ENCODE peak calls at places on chromosome 15, in four cellular contexts. Q, G, V and D are unnamed samples.

GRCh38 chr15:95284487-95284886 is 1046.0 kb upstream of the NR2F2 start:
- DNase-seq in Q (no peak), G (no peak), V (no peak), D (no peak)

GRCh38 chr15:97748576-97748975 is 211.9 kb upstream of the ARRDC4 start:
- DNase-seq in Q (no peak), G (no peak), V (no peak), D (no peak)

GRCh38 chr15:67063689-67064606 is 1.5 kb upstream of the SMAD3 start:
- DNase-seq in Q (peak; percentile 74), G (peak; percentile 69), V (no peak), D (no peak)

GRCh38 chr15:70093070-70093469 is 4.6 kb downstream of the TLE3 start:
- DNase-seq in Q (no peak), G (no peak), V (no peak), D (no peak)

GRCh38 chr15:78035319-78035718 is 42.2 kb downstream of the TBC1D2B start:
- DNase-seq in Q (peak; percentile 48), G (no peak), V (no peak), D (no peak)

GRCh38 chr15:63258658-63259057 is 18.7 kb upstream of the APH1B start:
- DNase-seq in Q (no peak), G (peak; percentile 34), V (no peak), D (no peak)

GRCh38 chr15:82137261-82137660 is 91.4 kb upstream of the MEX3B start:
- DNase-seq in Q (no peak), G (no peak), V (no peak), D (no peak)

GRCh38 chr15:76185716-76186115 is 125.6 kb downstream of the ETFA start:
- DNase-seq in Q (peak; percentile 37), G (peak; percentile 82), V (no peak), D (no peak)

GRCh38 chr15:70801111-70801510 is 37.8 kb upstream of the UACA start:
- DNase-seq in Q (no peak), G (no peak), V (no peak), D (no peak)

GRCh38 chr15:69810441-69811071 is 287.2 kb downstream of the TLE3 start:
- DNase-seq in Q (no peak), G (no peak), V (no peak), D (no peak)

GRCh38 chr15:60419752-60420151 is 22.0 kb upstream of the ANXA2 start:
- DNase-seq in Q (no peak), G (no peak), V (no peak), D (no peak)

GRCh38 chr15:60420322-60420721 is 22.5 kb upstream of the ANXA2 start:
- DNase-seq in Q (no peak), G (no peak), V (no peak), D (no peak)

GRCh38 chr15:60424006-60424405 is 26.2 kb upstream of the ANXA2 start:
- DNase-seq in Q (no peak), G (no peak), V (no peak), D (no peak)

GRCh38 chr15:60423540-60423939 is 25.8 kb upstream of the ANXA2 start:
- DNase-seq in Q (no peak), G (no peak), V (no peak), D (no peak)

DNA sequence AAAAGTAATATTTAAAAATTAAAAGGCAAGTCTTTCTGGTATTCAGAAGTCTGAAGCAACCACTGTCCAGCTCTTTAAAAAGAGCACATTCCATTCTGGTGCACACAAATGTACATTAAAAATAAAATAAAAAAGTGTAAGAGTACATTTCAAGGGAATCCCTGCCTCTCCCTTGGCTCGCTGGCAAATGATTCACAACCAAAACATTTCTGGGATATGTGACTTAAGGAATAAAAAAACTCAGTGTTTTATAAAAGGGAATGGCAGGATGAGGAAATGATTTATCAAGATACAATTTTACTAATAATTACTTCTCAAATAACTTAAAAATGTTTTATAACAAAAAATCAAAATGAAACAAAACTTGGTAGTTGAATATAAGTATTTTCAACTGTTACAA is 23.8 kb upstream of the ANXA2 start:
- DNase-seq in Q (no peak), G (no peak), V (no peak), D (no peak)
- H3K27ac ChIP-seq in Q (no peak overlapping the region), G (no peak overlapping the region), V (no peak overlapping the region), D (no peak overlapping the region)

DNA sequence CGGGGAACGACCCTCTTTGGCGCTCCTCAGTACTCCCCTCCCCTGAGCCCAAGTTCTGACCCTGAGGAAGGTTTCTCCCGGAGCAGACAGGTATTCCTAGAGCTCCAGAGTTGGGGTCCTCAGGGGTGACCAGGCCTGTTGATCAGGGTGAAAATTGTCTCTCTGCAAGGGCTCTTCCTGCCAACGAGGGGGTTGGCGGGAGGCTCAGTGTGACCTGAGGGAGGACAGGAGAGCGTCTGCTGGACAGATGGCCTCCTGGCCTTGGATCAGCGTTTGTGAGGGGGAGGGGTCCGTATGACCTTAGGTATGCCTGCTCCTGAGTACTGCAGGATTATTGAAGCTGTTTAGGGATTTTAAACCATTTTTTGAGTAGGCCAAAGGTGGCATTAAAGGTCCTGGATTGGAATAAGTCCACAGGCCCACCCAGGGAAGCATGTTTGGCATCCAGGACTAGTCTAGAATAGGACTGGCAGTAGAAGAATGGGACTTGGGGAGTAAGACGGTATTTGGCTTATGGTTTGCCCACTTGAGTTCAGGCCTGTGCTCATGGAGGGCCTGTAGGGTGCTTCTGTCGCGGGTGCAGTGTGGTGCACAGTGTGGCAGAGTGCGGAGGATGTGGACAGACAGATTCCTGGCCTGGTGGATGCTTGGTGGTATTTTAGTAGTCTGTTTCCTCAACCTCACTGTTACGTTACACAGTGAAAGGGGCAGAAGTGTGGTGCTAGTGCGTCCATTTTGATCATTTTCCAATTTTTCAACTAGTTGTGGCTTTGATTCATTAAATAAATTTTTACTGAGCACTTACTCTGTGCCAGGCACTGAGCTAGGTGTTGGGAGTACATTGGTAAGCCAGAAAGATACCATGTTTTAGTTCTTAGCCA is 959 bp downstream of the ZNF592 start:
- DNase-seq in Q (peak; percentile 59), G (peak; percentile 69), V (no peak), D (no peak)
- H3K27ac ChIP-seq in Q (peak overlapping the region; percentile 100), G (peak overlapping the region; percentile 28), V (peak overlapping the region; percentile 100), D (peak overlapping the region; percentile 93)

DNA sequence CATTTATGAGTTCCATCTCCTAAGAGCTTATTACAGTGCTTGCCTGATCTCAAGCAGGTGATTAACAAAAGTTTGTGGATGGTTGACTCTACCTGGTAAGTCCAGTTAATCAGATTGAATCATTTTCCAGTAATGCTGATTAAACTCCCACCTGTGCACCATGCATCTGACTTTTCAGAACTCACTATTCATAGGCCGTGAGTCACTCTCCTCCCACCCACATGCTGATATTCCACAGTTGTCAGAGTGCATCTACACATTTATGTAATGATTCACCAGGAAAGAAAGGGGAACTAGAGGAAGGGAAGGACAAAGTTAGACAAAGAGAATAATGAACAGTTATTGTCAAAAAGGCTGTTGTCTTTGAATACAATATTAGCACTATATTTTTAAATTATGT is 106.2 kb upstream of the UBE3A start:
- DNase-seq in Q (no peak), G (no peak), V (no peak), D (no peak)
- H3K27ac ChIP-seq in Q (no peak overlapping the region), G (no peak overlapping the region), V (no peak overlapping the region), D (no peak overlapping the region)

GRCh38 chr15:57057134-57057930 is 138.9 kb downstream of the TCF12 start:
- DNase-seq in Q (no peak), G (no peak), V (no peak), D (no peak)
- H3K27ac ChIP-seq in Q (no peak overlapping the region), G (no peak overlapping the region), V (no peak overlapping the region), D (peak overlapping the region; percentile 66)

GRCh38 chr15:36926422-36926815 is 173.9 kb downstream of the MEIS2 start:
- DNase-seq in Q (no peak), G (no peak), V (no peak), D (no peak)
- H3K27ac ChIP-seq in Q (no peak overlapping the region), G (no peak overlapping the region), V (no peak overlapping the region), D (no peak overlapping the region)

DNA sequence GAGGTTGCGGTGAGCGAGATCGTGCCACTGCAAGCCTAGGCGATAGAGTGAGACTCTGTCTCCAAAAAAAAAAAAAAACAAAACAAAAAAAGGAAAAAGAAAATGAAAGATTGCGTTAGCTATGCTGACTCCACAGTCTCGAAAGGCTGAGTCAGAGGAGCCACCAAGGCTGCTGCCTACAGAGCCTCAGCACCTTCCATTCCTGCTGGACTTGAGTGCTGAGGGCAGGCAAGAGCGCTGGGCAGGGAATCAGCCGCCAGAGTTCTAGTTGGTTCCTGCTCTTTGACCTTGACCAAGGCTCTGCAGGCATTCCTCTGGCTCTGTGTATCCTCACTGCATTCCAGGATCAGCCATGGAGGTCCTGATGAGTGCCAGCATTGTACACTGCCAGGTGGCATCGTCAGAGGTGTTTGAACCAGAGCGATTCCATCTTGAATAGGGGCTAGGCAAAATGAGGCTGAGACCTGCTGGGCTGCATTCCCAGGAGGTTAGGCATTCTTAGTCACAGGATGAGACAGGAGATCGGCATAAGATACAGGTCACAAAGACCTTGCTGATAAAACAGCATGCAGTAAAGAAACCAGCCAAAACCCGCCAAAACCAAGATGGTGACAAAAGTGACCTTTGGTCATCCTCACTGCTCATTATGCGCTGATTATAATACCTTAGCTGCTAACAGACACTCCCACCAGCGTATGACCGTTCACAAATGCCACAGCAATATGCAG is 5.9 kb downstream of the MESP2 start:
- DNase-seq in Q (peak; percentile 23), G (no peak), V (no peak), D (no peak)
- H3K27ac ChIP-seq in Q (peak overlapping the region; percentile 34), G (no peak overlapping the region), V (peak overlapping the region; percentile 71), D (no peak overlapping the region)

DNA sequence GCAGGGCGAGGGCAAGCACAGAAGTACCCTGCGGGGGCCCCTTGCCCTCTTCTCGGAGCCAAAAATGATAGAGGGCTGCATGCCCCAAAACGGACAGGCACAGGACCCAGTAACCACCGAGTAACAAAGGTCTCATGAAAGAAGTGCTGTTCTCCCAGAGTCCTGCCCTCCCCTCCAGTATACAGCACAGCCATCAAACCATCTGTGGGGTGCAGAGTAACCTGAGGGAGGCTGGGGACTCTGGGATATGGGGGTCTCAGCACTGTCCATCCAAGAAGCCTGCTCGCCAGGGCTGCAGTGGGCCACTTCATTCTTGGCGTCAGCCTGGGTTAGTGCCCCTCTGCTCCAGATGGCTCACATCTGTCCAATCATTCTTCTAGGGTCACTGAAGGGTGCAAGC is 6.1 kb downstream of the ULK3 start:
- DNase-seq in Q (no peak), G (no peak), V (no peak), D (no peak)
- H3K27ac ChIP-seq in Q (no peak overlapping the region), G (no peak overlapping the region), V (no peak overlapping the region), D (no peak overlapping the region)

DNA sequence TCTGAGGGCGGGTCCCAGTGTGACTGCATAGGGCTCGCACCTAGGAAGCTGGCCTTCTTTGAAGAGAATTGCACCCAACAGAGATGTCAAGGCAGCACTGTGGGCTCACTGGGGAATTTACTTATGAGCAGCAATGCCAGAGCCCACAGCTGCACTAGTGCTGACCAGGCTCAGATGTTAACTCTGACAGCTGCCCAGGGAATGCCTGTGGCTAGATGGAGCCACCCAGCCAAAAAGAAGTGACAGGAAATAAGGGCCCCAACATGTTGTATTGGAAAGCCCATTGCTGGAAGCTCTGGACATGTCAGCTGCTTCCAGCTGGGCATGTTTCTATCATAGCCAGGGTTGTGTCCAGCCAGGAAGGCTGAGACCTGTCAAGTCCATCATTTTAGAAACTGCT is 90.9 kb upstream of the ZNF280D start:
- DNase-seq in Q (no peak), G (no peak), V (no peak), D (no peak)
- H3K27ac ChIP-seq in Q (no peak overlapping the region), G (no peak overlapping the region), V (no peak overlapping the region), D (no peak overlapping the region)